ENCODE peak calls at places on chromosomes 3 and 15, in five cellular contexts. C is foreskin fibroblast, O is IMR-90, U is PC-9, E is AG04450. L is an unnamed sample.

GRCh38 chr3:54785976-54786375 is 141.9 kb downstream of the LRTM1 start:
- DNase-seq in C (no peak), O (no peak), U (no peak), E (no peak), L (no peak)

GRCh38 chr15:90037961-90038633 is 37.0 kb downstream of the ZNF710 start:
- DNase-seq in C (peak; percentile 58), O (peak; percentile 53), U (no peak), E (no peak), L (no peak)

GRCh38 chr15:40881351-40881750 is 7.3 kb upstream of the RHOV start:
- DNase-seq in C (no peak), O (no peak), U (no peak), E (no peak), L (no peak)

GRCh38 chr3:183490653-183491052 is 62.2 kb upstream of the MCF2L2 start:
- DNase-seq in C (no peak), O (no peak), U (peak; percentile 97), E (no peak), L (no peak)

GRCh38 chr15:77611767-77612166 is 20.9 kb downstream of the LINGO1 start:
- DNase-seq in C (no peak), O (no peak), U (no peak), E (no peak), L (no peak)

GRCh38 chr15:100334905-100335304 is 6.9 kb downstream of the ADAMTS17 start:
- DNase-seq in C (no peak), O (no peak), U (no peak), E (no peak), L (no peak)

GRCh38 chr3:153927107-153927506 is 194.1 kb upstream of the ARHGEF26 start:
- DNase-seq in C (peak; percentile 84), O (peak; percentile 60), U (no peak), E (peak; percentile 16), L (peak; percentile 25)

GRCh38 chr15:58608129-58608590 is 141.3 kb downstream of the ADAM10 start:
- DNase-seq in C (peak; percentile 70), O (peak; percentile 90), U (no peak), E (peak; percentile 62), L (no peak)

GRCh38 chr3:45565341-45565740 is 29.2 kb upstream of the LIMD1 start:
- DNase-seq in C (no peak), O (no peak), U (no peak), E (no peak), L (no peak)

GRCh38 chr3:194340757-194341400 is 10.2 kb downstream of the CPN2 start:
- DNase-seq in C (no peak), O (no peak), U (no peak), E (no peak), L (no peak)

DNA sequence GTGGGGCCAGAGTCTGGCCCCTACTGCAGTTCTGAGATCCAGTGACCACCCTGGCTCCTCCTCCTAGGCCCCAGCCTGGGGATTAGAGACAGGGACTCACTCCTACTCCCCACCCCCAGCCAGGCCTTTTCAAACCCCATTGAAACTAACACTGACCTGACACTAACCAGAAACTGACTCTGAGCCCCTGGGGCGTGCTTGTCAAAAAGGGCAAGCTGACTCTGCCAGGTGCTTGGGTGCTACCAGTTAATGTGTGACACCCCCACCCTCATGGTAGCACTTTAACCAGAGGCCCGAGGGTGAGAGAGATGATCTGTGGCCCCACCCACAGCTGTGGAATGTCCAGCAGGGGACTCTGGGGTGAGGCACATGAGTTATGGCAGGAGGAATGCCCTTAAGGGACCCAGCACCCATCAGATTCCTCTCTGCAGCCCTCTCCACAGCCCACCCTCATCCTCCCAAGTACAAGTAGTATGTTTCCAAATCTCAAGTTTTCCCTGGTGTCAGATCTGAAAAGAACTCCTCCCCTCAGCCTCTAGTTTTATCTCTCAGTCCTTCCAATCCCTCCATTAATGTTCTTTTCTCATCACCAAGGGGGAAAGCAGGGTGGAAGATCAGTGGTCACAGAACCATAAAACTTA is 1.4 kb downstream of the PTH1R start:
- DNase-seq in C (no peak), O (no peak), U (peak; percentile 59), E (no peak), L (no peak)
- TF ChIP-seq CTCF in C (no peak), O (no peak), U (no peak), E (no peak), L (no peak)

DNA sequence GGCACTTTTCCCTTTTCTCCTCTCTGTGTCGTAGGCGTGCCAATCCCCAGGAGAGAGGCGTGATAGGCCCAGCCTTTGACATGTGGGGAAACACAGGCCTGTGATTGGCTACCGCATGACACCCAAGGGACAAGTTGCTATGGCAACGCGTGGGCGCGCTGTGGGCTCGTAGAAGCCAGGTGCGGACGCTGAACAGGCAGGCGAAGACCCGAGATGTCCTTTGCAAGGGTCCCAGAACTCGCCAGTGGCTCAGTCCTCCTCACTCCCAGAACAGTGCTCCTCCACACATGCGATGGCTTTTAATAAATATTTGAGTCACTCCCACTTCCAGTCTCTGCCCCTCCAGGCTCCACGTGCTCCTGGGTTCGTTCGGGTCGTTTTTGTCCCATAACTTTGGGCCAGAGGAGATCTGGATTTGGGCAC is 4.2 kb downstream of the SLC51B start:
- DNase-seq in C (peak; percentile 96), O (peak; percentile 82), U (peak; percentile 58), E (no peak), L (no peak)
- H3K4me3 ChIP-seq in C (peak overlapping the region; percentile 47), O (no peak overlapping the region), U (peak overlapping the region; percentile 20), E (peak overlapping the region; percentile 25), L (peak overlapping the region; percentile 47)

GRCh38 chr15:72784233-72784876 is 797 bp upstream of the ADPGK start:
- DNase-seq in C (peak; percentile 89), O (peak; percentile 89), U (peak; percentile 63), E (peak; percentile 64), L (peak; percentile 43)
- TF ChIP-seq CTCF in C (peak; percentile 17), O (peak; percentile 74), U (peak; percentile 81), E (peak; percentile 59), L (peak; percentile 65)

DNA sequence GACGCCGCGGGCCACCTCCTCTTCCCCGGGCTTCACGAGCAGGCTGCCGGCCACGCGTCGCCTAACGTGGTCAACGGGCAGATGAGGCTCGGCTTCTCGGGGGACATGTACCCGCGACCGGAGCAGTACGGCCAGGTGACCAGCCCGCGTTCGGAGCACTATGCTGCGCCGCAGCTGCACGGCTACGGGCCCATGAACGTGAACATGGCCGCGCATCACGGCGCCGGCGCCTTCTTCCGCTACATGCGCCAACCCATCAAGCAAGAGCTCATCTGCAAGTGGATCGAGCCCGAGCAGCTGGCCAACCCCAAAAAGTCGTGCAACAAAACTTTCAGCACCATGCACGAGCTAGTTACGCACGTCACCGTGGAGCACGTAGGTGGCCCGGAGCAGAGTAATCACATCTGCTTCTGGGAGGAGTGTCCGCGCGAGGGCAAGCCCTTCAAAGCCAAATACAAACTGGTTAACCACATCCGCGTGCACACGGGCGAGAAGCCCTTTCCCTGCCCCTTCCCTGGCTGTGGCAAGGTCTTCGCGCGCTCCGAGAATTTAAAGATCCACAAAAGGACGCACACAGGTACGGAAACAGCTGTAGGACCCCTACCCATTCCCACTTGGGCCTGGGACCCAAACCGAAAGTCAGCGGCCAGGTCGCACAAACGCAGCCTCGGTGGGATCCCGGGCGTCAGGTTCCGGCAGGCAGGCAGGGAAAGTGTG is 1.5 kb downstream of the ZIC1 start:
- DNase-seq in C (peak; percentile 74), O (peak; percentile 39), U (no peak), E (no peak), L (no peak)
- H3K4me3 ChIP-seq in C (peak overlapping the region; percentile 50), O (peak overlapping the region; percentile 17), U (no peak overlapping the region), E (peak overlapping the region; percentile 43), L (peak overlapping the region; percentile 15)

DNA sequence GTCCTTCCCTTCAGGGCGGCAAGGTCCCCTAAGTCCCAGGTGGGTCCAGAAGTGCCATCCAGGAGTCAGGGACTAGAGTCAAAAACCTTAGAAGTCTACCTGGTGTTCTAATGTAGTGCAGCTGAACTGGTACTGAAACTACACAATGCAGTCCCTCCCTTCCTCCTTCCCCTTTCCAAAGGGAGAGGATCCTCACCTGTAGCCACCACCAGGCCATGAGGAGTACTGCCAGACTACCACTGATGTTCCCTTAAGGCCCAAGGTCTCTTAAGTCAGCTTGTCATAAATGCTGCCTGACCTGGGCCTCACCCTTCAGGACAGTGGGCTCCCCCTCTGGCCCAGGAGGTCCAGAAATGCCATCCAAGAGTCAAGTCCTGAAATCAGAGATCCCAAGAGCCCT is 98.9 kb downstream of the ULK4 start:
- DNase-seq in C (no peak), O (no peak), U (no peak), E (no peak), L (no peak)
- TF ChIP-seq CTCF in C (no peak), O (no peak), U (peak; percentile 26), E (peak; percentile 3), L (peak; percentile 6)

L was measured in retinal pigment epithelial cell.